ENCODE peak calls at places on chromosomes 7 and 10, in six cellular contexts. J is GM12891, P is GM12878, X is HepG2, F is K562, H is H1. B is an unnamed sample.

GRCh38 chr10:100803481-100803880 is 58.1 kb downstream of the PAX2 start:
- DNase-seq in J (no peak), P (no peak), X (no peak), F (no peak), H (no peak), B (no peak)

GRCh38 chr10:49353026-49353894 is 42.6 kb downstream of the DRGX start:
- DNase-seq in J (no peak), P (no peak), X (no peak), F (no peak), H (no peak), B (no peak)

GRCh38 chr7:15783971-15784693 is 97.6 kb upstream of the MEOX2 start:
- DNase-seq in J (no peak), P (no peak), X (no peak), F (no peak), H (no peak), B (no peak)

GRCh38 chr7:16926283-16926682 is 44.5 kb upstream of the AGR3 start:
- DNase-seq in J (no peak), P (no peak), X (peak), F (no peak), H (no peak), B (no peak)

GRCh38 chr10:88791924-88792323 is 10.6 kb upstream of the LIPM start:
- DNase-seq in J (no peak), P (peak), X (peak), F (no peak), H (no peak), B (no peak)

GRCh38 chr7:100171087-100171681 is 2.8 kb upstream of the GAL3ST4 start:
- DNase-seq in J (no peak), P (no peak), X (no peak), F (peak), H (no peak), B (no peak)

GRCh38 chr10:103980246-103980906 is 13.4 kb downstream of the SLK start:
- DNase-seq in J (no peak), P (no peak), X (no peak), F (no peak), H (no peak), B (no peak)

GRCh38 chr10:71516890-71517289 is 120.2 kb downstream of the CDH23 start:
- DNase-seq in J (no peak), P (no peak), X (no peak), F (no peak), H (no peak), B (no peak)

GRCh38 chr10:111129348-111129747 is 52.5 kb downstream of the ADRA2A start:
- DNase-seq in J (no peak), P (no peak), X (no peak), F (no peak), H (no peak), B (no peak)

GRCh38 chr10:128070161-128070560 is 56.1 kb downstream of the MKI67 start:
- DNase-seq in J (no peak), P (no peak), X (no peak), F (no peak), H (no peak), B (no peak)

GRCh38 chr10:90621577-90621976 is 236.3 kb downstream of the HTR7 start:
- DNase-seq in J (no peak), P (no peak), X (no peak), F (no peak), H (no peak), B (no peak)

GRCh38 chr10:15745748-15746147 is 26.0 kb upstream of the ITGA8 start:
- DNase-seq in J (no peak), P (no peak), X (no peak), F (no peak), H (no peak), B (no peak)

GRCh38 chr7:5382281-5383041 is 41.2 kb downstream of the TNRC18 start:
- DNase-seq in J (no peak), P (no peak), X (no peak), F (peak), H (no peak), B (no peak)

GRCh38 chr10:48536916-48537890 is 67.7 kb downstream of the ARHGAP22 start:
- DNase-seq in J (no peak), P (no peak), X (no peak), F (no peak), H (no peak), B (no peak)

GRCh38 chr7:103487419-103487818 is 41.4 kb upstream of the SLC26A5 start:
- DNase-seq in J (no peak), P (no peak), X (peak), F (no peak), H (no peak), B (no peak)

GRCh38 chr10:62744136-62744535 is 60.4 kb upstream of the ADO start:
- DNase-seq in J (no peak), P (no peak), X (no peak), F (no peak), H (no peak), B (no peak)

GRCh38 chr10:50025627-50026026 is 37.4 kb downstream of the AGAP6 start:
- DNase-seq in J (no peak), P (no peak), X (no peak), F (no peak), H (no peak), B (no peak)

DNA sequence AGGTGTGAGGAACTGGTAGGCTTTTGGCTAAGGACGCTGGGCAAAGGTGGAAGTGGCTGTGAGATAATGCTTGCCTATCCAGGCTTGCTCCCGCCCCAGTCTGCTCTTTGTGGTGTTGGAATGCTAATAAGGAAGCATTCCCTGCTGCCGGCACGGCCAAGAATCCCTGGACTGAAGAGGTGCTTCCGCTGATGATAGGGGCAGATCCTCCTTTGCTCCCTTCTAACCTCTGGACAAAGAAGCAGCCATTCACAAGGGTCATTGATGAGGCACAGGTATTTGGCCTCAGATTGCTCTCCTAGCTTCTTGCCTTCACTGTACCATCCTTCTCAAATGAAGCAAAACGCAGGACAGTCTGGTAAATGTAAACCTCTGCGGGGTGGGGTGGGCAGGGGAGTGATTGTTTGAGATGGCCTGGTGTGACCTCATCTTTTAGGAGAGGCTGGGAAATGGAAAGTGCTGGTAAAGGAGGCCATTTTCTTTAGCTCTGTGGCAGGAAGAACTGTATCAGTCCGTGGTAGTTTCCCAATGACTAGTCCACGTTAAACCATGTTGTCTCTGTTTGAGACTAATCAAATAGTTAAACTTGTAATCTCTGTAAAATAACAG is 1.7 kb downstream of the PGAM1 start:
- DNase-seq in J (no peak), P (no peak), X (peak), F (no peak), H (peak), B (no peak)
- TF ChIP-seq POLR2A in J (peak), P (no peak), X (no peak), F (peak), H (peak), B (no peak)

DNA sequence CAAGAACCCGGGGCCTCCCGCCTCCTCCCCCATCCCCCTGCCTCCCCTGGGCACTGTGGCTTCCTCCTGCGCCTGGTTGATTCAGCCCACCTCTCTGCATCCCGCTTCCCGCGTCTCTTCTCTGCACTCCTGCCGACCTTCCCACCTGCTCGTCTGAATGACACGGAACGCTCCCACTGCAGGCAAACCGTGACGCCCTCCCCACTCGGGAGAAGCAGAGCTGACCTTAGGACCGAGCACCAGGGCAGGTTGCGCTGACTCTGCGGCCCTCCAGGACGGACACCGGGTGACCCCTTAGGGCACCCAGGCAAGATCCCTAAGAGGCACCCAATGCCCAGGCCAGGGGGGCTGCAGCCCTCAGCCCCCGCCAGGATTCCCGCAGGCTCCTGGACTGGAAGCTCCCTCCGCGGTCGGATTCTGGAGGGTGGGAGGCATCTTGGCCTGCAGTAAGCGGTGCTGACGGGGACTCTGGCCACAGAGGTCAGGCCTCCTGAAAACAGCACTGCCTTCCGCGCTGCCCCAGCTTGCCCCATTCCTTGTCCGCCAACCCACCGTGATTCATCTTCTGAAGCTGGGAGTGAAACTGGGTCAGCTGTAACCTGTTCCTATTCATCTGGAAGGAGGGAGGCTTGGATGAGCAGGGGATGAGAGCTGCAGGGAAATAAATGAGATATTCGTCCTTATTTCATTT is 965 bp downstream of the CALML3 start:
- DNase-seq in J (no peak), P (no peak), X (no peak), F (no peak), H (no peak), B (no peak)
- TF ChIP-seq TAF1 in J (no peak), P (no peak), X (no peak), F (no peak), H (no peak), B (no peak)

GRCh38 chr7:151249034-151249731 is 689 bp upstream of the SMARCD3 start:
- DNase-seq in J (no peak), P (no peak), X (no peak), F (no peak), H (no peak), B (no peak)
- TF ChIP-seq POLR2A in J (no peak), P (no peak), X (no peak), F (no peak), H (no peak), B (no peak)

GRCh38 chr10:91743460-91743859 is 54.8 kb upstream of the TNKS2 start:
- DNase-seq in J (no peak), P (no peak), X (no peak), F (no peak), H (no peak), B (no peak)
- TF ChIP-seq TAF1 in J (no peak), P (no peak), X (no peak), F (no peak), H (no peak), B (no peak)

DNA sequence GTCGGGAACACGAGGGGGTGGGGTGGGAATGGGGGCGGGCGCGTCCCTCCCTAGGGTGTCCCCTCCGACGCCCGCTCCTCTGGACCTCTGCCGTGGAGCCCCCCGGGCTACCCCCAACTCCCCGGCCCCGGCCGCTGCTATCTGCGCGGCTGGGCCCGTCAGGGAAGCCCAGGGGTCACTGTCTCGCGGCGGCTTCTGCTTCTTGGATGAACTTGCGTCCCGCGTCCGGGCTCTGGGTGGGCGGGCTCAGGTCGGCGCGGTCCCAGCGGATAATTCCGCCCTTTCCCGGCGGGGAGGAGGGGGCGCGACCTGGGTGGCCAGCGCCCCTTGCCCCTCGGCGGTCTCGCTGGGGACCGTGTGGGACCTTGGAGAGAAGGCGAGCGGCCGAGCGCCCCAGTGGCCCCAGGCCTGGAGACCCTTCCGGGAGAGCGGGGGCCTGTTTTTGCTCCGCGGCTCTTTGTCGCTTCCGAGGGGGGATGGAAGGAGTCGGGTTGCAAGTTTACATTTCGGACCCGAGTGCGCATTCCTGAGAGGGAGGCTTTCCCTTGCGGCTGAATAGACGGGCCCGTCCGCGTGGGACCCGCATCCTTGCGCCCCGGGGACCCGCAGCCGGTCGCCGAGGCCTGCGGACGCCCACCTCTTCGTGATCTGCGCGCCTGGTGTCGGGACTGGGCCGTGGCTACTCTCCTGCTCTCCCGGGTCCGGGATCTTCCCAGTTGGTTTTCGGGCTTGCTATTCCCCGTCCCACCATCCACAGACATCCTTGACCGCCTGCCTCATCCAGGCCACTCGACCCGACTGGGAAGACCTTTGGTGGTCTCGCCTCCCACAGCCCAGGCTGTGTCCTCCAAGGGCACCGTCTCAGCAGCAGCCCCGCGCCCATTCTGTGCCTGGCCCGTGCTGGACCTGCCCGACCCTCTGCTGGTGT is 812 bp downstream of the DOCK1 start:
- DNase-seq in J (no peak), P (no peak), X (peak), F (no peak), H (no peak), B (no peak)
- TF ChIP-seq POLR2A in J (no peak), P (no peak), X (peak), F (no peak), H (peak), B (no peak)

DNA sequence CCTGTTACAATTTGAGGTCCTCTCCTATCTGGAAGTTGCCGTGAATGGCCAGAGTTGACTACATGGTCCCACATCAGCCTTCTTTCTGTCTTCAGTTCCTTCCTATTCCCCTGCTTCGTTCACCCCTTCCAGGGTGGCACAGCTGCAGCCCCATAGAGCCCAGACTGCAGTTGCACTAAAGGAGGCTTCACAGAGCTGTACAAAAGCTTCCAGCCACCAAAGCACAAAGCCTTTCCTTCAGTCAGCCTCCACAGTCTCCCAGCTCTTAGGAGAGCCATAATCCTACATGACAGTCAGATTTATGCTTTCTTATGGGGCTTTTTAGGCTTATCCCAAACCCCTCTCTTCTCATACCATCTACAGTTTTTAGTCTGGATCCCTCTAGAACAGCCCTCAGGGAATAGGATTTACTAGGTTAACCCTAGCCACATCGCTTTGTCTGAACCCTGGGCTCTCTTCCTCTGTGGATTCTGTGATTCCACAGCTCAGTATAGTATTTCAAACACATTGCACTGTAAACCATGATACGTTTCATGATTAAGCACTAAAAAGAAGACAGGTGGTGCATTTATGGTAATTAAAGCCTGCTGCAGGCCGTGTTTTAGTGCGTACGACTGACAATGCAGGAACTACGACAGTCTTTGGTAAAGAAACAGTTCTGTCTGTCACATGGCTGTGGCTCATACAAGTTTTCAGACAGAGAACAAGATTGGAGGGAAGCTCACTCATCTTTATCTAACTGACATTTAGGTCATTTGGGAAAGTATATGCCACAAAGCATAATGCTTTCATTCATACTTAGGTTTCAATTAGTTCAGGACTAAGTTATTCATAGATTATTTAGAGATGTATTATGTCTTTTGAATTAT is 208.3 kb upstream of the KMT2E start:
- DNase-seq in J (no peak), P (no peak), X (no peak), F (no peak), H (no peak), B (no peak)
- TF ChIP-seq TAF1 in J (no peak), P (no peak), X (no peak), F (no peak), H (no peak), B (no peak)

GRCh38 chr10:31708513-31708912 is 220.1 kb downstream of the ARHGAP12 start:
- DNase-seq in J (no peak), P (no peak), X (no peak), F (no peak), H (no peak), B (no peak)

GRCh38 chr10:31706464-31706863 is 222.2 kb downstream of the ARHGAP12 start:
- DNase-seq in J (no peak), P (no peak), X (no peak), F (no peak), H (no peak), B (no peak)

GRCh38 chr10:31709028-31709427 is 219.6 kb downstream of the ARHGAP12 start:
- DNase-seq in J (no peak), P (no peak), X (no peak), F (no peak), H (no peak), B (no peak)

GRCh38 chr10:31706921-31707571 is 221.6 kb downstream of the ARHGAP12 start:
- DNase-seq in J (no peak), P (no peak), X (no peak), F (no peak), H (no peak), B (no peak)

GRCh38 chr10:31707578-31708411 is 220.8 kb downstream of the ARHGAP12 start:
- DNase-seq in J (peak), P (peak), X (no peak), F (no peak), H (no peak), B (peak)
- TF ChIP-seq POLR2A in J (no peak), P (no peak), X (no peak), F (no peak), H (no peak), B (no peak)

GRCh38 chr7:41047789-41048191 is 655.1 kb downstream of the INHBA start:
- DNase-seq in J (no peak), P (no peak), X (no peak), F (no peak), H (no peak), B (no peak)
- TF ChIP-seq TAF1 in J (no peak), P (no peak), X (no peak), F (no peak), H (no peak), B (no peak)